ENCODE peak calls at places on chromosome 2, in ten cellular contexts. O is GM23248; U is A549; D is cardiac muscle cell; J is aorta; B is NT2/D1; M is CD8-positive, alpha-beta T cell; X is fibroblast of lung; W is SK-N-SH; T is CD8-positive, alpha-beta memory T cell. I is an unnamed sample. For H3K4me1, the result is how much of the 10 kb centered on the place peaks cover.

GRCh38 chr2:145798419-145798818 is 1278.5 kb upstream of the ZEB2 start:
- DNase-seq in J (no peak), U (no peak), T (no peak), B (no peak), M (no peak), D (no peak), W (no peak), X (no peak), O (no peak), I (no peak)

GRCh38 chr2:156538083-156538504 is 101.9 kb downstream of the GPD2 start:
- DNase-seq in U (no peak), J (no peak), B (peak), D (no peak), M (no peak), O (peak), W (no peak), T (no peak), X (peak), I (peak)

GRCh38 chr2:30115141-30115980 is 31.4 kb upstream of the YPEL5 start:
- DNase-seq in T (peak), W (peak), J (peak), U (peak), O (peak), B (peak), D (peak), M (peak), X (peak), I (peak)

GRCh38 chr2:75076088-75076487 is 117.6 kb downstream of the POLE4 start:
- DNase-seq in O (no peak), X (no peak), M (no peak), B (no peak), T (no peak), U (no peak), W (no peak), J (no peak), D (no peak), I (no peak)

GRCh38 chr2:37688771-37689468 is 17.5 kb upstream of the CDC42EP3 start:
- DNase-seq in O (no peak), W (no peak), D (peak), J (peak), M (no peak), U (peak), X (peak), B (no peak), T (no peak), I (peak)

GRCh38 chr2:134777593-134777992 is 58.8 kb upstream of the TMEM163 start:
- DNase-seq in B (no peak), D (no peak), J (no peak), T (no peak), X (no peak), W (no peak), O (no peak), U (no peak), M (no peak), I (no peak)

GRCh38 chr2:42927334-42928160 is 135.2 kb upstream of the HAAO start:
- DNase-seq in X (no peak), O (no peak), M (no peak), D (no peak), B (no peak), U (no peak), T (no peak), J (peak), W (no peak), I (no peak)

GRCh38 chr2:239498981-239499633 is 98.3 kb upstream of the HDAC4 start:
- DNase-seq in B (no peak), D (no peak), M (no peak), W (no peak), T (no peak), X (peak), J (peak), U (no peak), O (peak), I (no peak)

GRCh38 chr2:8049851-8050571 is 631.8 kb upstream of the ID2 start:
- DNase-seq in B (no peak), D (no peak), W (no peak), T (no peak), X (no peak), M (no peak), U (no peak), J (no peak), O (no peak), I (peak)

GRCh38 chr2:14967739-14968138 is 335.2 kb downstream of the LRATD1 start:
- DNase-seq in O (no peak), U (no peak), B (no peak), W (no peak), X (no peak), J (no peak), D (no peak), T (no peak), M (no peak), I (no peak)

GRCh38 chr2:930935-931334 is 19.7 kb upstream of the SNTG2 start:
- DNase-seq in O (no peak), M (no peak), X (no peak), B (no peak), J (no peak), W (no peak), T (no peak), U (no peak), D (no peak), I (no peak)

GRCh38 chr2:217902281-217903141 is 100.3 kb downstream of the TNS1 start:
- DNase-seq in M (no peak), X (peak), B (no peak), D (no peak), T (no peak), J (peak), W (no peak), U (peak), O (peak), I (peak)

GRCh38 chr2:41024806-41025205 is 572.9 kb upstream of the SLC8A1 start:
- DNase-seq in W (peak), B (no peak), O (no peak), D (no peak), T (no peak), U (no peak), X (no peak), J (no peak), M (no peak), I (no peak)

GRCh38 chr2:212177724-212178123 is 360.9 kb downstream of the ERBB4 start:
- DNase-seq in W (no peak), M (no peak), T (no peak), O (peak), U (no peak), J (no peak), X (no peak), B (peak), D (peak), I (no peak)

GRCh38 chr2:150859162-150859561 is 371.7 kb upstream of the RND3 start:
- DNase-seq in M (no peak), D (no peak), O (no peak), B (no peak), J (no peak), T (no peak), X (no peak), W (no peak), U (no peak), I (peak)

GRCh38 chr2:165105911-165106310 is 97.9 kb downstream of the SCN3A start:
- DNase-seq in M (no peak), J (no peak), U (no peak), T (no peak), B (no peak), D (no peak), X (peak), W (no peak), O (no peak), I (no peak)

GRCh38 chr2:218961229-218961628 is 1.8 kb downstream of the CDK5R2 start:
- DNase-seq in X (no peak), W (no peak), T (no peak), B (no peak), D (no peak), O (no peak), M (no peak), U (no peak), J (no peak), I (no peak)

GRCh38 chr2:189285351-189285750 is 105.8 kb upstream of the COL5A2 start:
- DNase-seq in J (no peak), T (no peak), U (peak), D (no peak), X (peak), B (no peak), O (peak), W (no peak), M (no peak), I (no peak)

GRCh38 chr2:209977386-209978239 is 24.8 kb upstream of the RPE start:
- DNase-seq in T (no peak), W (peak), U (peak), B (peak), D (peak), X (peak), J (no peak), M (no peak), O (peak), I (no peak)

GRCh38 chr2:195447353-195447975 is 209.6 kb upstream of the SLC39A10 start:
- DNase-seq in X (no peak), W (no peak), B (no peak), U (peak), T (no peak), M (no peak), D (no peak), J (no peak), O (peak), I (no peak)

GRCh38 chr2:12980817-12981216 is 264.1 kb downstream of the TRIB2 start:
- DNase-seq in U (no peak), T (no peak), B (peak), J (no peak), O (no peak), X (no peak), D (peak), M (no peak), W (no peak), I (peak)

GRCh38 chr2:240896871-240897692 is 1.1 kb upstream of the MAB21L4 start:
- DNase-seq in U (no peak), B (no peak), T (no peak), M (no peak), J (no peak), O (no peak), X (no peak), W (no peak), D (no peak), I (peak)

GRCh38 chr2:213959589-213959988 is 451.3 kb upstream of the VWC2L start:
- DNase-seq in M (no peak), O (no peak), T (no peak), X (no peak), D (no peak), W (no peak), J (no peak), U (no peak), B (no peak), I (no peak)

GRCh38 chr2:105778344-105778607 is 33.6 kb downstream of the NCK2 start:
- DNase-seq in M (no peak), X (no peak), D (no peak), J (peak), U (no peak), W (no peak), B (no peak), T (no peak), O (no peak), I (no peak)

GRCh38 chr2:241799522-241800197 is 9.3 kb upstream of the NEU4 start:
- DNase-seq in B (no peak), D (no peak), W (peak), O (no peak), M (no peak), U (no peak), T (no peak), J (peak), X (no peak), I (no peak)

GRCh38 chr2:151408788-151409600 is 708 bp upstream of the RIF1 start:
- DNase-seq in O (no peak), B (peak), T (no peak), J (no peak), X (no peak), U (no peak), W (no peak), M (no peak), D (no peak), I (no peak)

GRCh38 chr2:96863575-96864342 is 5.9 kb upstream of the ANKRD39 start:
- DNase-seq in W (no peak), J (no peak), D (no peak), M (no peak), U (no peak), O (no peak), X (no peak), T (no peak), B (no peak), I (no peak)

GRCh38 chr2:155600296-155600695 is 732.2 kb downstream of the NR4A2 start:
- DNase-seq in W (no peak), D (no peak), O (no peak), B (no peak), T (no peak), M (no peak), X (no peak), J (no peak), U (no peak), I (no peak)

GRCh38 chr2:109612991-109613921 is 510 bp downstream of the SEPTIN10 start:
- DNase-seq in J (peak), U (peak), D (peak), W (peak), X (peak), M (no peak), T (no peak), O (peak), B (no peak), I (no peak)

GRCh38 chr2:153823880-153824279 is 47.8 kb upstream of the GALNT13 start:
- DNase-seq in U (no peak), D (no peak), M (no peak), J (no peak), T (no peak), O (no peak), X (no peak), W (no peak), B (no peak), I (peak)

GRCh38 chr2:49616800-49617199 is 462.5 kb upstream of the FSHR start:
- DNase-seq in U (peak), B (peak), D (peak), M (no peak), T (no peak), X (peak), O (peak), W (peak), J (no peak), I (peak)

GRCh38 chr2:95165030-95165370 is 609 bp upstream of the ZNF2 start:
- DNase-seq in B (no peak), U (no peak), T (no peak), J (no peak), M (no peak), O (no peak), D (no peak), X (no peak), W (no peak), I (no peak)

GRCh38 chr2:10548626-10549025 is 100.5 kb upstream of the ODC1 start:
- DNase-seq in T (no peak), U (no peak), M (no peak), D (no peak), W (peak), X (no peak), J (no peak), O (peak), B (no peak), I (no peak)

GRCh38 chr2:240374085-240374907 is 61.2 kb upstream of the GPC1 start:
- DNase-seq in J (peak), M (no peak), U (peak), T (no peak), D (peak), O (peak), W (no peak), B (peak), X (peak), I (peak)

GRCh38 chr2:133431289-133431688 is 137.0 kb downstream of the NCKAP5 start:
- DNase-seq in X (peak), M (no peak), U (peak), B (no peak), W (no peak), J (no peak), O (no peak), D (no peak), T (no peak), I (peak)

GRCh38 chr2:186716899-186717811 is 23.3 kb downstream of the FAM171B start:
- DNase-seq in O (peak), T (no peak), B (no peak), M (no peak), D (peak), U (no peak), J (no peak), W (no peak), X (no peak), I (no peak)

GRCh38 chr2:20622731-20623130 is 28.2 kb downstream of the HS1BP3 start:
- DNase-seq in O (no peak), X (no peak), U (no peak), M (no peak), W (peak), D (peak), J (peak), B (no peak), T (no peak), I (no peak)
- H3K4me1 ChIP-seq in O (under half), X (under half), U (under half), M (under half), W (under half), D (under half), J (under half), B (under half), T (under half), I (under half)

DNA sequence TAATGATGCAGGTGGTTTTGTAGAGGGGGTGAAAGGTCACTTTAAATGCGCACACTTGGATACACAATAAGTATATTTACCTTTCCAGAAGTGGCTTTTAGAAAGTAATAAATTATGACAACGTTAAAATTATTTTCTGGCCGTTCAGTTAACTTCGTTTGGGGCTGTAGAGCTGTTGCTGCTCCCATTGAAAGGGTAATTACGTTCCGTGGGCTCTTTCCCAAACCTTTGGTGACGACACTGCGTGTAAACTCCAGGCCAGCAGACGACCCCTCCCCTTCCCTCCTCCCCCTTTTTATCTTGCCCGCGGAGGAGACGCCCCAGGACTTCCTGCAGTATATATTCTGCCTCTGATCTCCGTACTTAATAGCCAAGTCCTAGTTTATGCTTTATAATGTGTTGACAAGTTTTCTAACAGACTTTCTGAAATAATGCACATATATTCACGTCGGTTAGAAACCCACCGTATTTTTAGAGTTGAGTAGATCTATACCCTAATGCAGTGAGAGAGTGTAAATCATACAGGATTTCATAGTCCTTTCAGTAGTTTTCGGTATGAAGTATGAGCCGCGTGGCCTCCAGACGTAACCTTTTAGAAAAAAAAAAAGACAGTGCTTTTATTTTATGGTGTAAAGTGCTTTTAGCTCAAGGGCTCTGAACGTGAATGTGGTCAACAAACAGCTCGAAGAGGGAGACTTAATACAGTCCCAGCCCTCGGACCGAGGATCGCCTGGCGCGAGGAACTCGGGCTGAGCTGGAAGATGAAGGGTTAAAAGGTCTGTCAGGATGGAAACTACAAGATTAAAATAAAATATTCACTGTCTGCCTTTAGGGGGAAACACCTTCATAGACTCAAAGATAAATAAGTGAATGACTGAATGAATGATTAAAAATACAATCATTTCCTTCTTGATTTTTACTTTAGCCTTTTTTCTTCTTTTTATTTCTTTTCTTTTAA is 3.8 kb upstream of the BCL11A start:
- DNase-seq in B (no peak), U (no peak), J (no peak), M (no peak), T (no peak), W (no peak), X (no peak), O (no peak), D (no peak), I (no peak)
- H3K4me1 ChIP-seq in B (under half), U (under half), J (under half), M (under half), T (under half), W (under half), X (under half), O (under half), D (under half), I (under half)

DNA sequence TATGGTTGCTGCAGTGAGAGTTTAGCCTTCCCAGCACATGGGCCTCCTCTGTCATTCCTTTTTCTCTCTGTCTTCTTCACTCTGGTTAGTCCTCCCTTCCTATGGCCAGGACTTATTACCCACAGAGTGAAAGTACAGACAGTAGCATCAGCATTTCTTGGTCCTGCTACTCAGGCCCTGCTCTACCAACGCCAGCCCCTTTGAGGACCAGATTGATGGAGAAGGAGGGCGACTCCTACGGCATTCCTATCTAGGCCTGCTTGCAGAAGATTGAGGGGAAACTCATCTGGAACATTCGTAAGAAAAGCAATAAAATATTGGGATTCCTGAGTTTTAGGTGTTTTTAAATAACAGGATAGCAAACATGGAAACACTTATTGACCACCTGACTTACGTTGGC is 43.5 kb downstream of the BMP10 start:
- DNase-seq in U (no peak), D (no peak), J (no peak), B (no peak), T (no peak), O (no peak), M (no peak), X (peak), W (no peak), I (no peak)
- H3K4me1 ChIP-seq in U (under half), D (under half), J (under half), B (under half), T (under half), O (under half), M (under half), X (under half), W (under half), I (under half)

GRCh38 chr2:228533156-228533555 is 351.7 kb upstream of the SPHKAP start:
- DNase-seq in X (no peak), J (no peak), M (no peak), T (no peak), B (no peak), W (no peak), D (no peak), U (no peak), O (no peak), I (no peak)
- H3K4me1 ChIP-seq in X (under half), J (under half), M (under half), T (under half), B (under half), W (under half), D (under half), U (under half), O (under half), I (under half)

DNA sequence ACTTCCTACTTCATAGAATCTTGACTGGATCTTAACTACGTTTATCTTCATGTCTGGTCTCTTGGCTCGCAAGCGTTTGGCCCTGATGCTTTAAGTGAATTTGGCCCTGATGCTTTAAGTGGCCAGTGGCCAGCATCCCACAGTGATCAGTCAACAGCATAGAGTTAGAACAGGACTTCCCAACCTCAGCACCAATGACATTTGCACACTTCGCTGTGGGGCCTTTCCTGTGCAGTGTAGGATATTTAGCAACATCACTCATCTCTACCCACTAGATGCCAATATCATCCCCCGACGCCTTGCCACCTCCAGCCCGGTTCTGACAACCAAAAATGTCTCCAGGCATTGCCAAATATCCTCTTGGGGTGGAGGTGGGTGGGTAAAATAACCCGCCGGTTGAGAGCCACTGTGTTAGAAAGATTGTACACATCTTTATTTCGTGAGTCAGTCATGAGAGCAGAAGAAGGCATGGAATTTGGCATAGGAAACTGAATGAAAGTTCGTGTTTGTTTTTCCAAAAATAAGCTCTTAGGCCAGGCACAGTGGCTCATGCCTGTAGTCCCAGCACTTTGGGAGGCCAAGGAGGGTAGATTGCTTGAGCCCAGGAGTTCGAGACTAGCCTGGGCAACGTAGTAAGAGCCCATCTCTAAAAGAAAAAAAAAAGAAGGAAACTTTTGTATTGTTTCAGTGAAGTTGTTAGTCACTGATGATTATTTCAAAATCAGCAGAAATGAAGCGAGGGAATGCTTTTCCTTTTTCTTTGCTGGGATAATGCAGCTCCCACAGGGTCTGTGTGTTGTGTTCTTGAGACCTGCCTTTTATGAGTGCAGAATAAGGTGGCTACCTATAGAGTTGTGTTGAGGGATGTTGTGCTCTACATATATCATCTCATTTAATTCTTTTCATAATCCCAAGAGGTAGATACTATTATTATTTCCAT is 12.0 kb downstream of the TM4SF20 start:
- DNase-seq in B (no peak), W (no peak), X (peak), M (no peak), O (peak), T (no peak), U (peak), J (peak), D (no peak), I (no peak)
- H3K4me1 ChIP-seq in B (under half), W (under half), X (under half), M (under half), O (half or more), T (under half), U (half or more), J (under half), D (under half), I (under half)

GRCh38 chr2:223386984-223387383 is 215.2 kb downstream of the SCG2 start:
- DNase-seq in B (no peak), T (no peak), J (no peak), O (no peak), X (no peak), U (no peak), D (no peak), M (no peak), W (no peak), I (no peak)

GRCh38 chr2:223383315-223383714 is 218.8 kb downstream of the SCG2 start:
- DNase-seq in O (peak), X (peak), B (no peak), T (no peak), J (no peak), M (no peak), D (no peak), U (no peak), W (no peak), I (no peak)
- H3K4me1 ChIP-seq in O (under half), X (under half), B (under half), T (under half), J (under half), M (under half), D (under half), U (under half), W (under half), I (under half)